ENCODE peak calls at places on chromosomes 1 and 21, in seven cellular contexts. M is PC-3, L is HepG2, S is fibroblast of lung, W is endothelial cell of umbilical vein, P is astrocyte, R is HCT116. I is an unnamed sample.

GRCh38 chr1:59079434-59080135 is 217.3 kb upstream of the FGGY start:
- DNase-seq in P (peak), R (no peak), M (no peak), S (peak), L (no peak), W (no peak), I (no peak)

GRCh38 chr1:53369034-53369750 is 41.3 kb upstream of the LRP8 start:
- DNase-seq in M (no peak), R (no peak), L (no peak), P (no peak), S (no peak), W (no peak), I (no peak)

GRCh38 chr1:151790940-151791651 is 796 bp upstream of the TDRKH start:
- DNase-seq in M (peak), R (no peak), P (no peak), W (peak), L (peak), S (no peak), I (no peak)

GRCh38 chr1:101697057-101697456 is 299.7 kb downstream of the OLFM3 start:
- DNase-seq in P (no peak), R (no peak), M (no peak), W (peak), L (no peak), S (peak), I (no peak)

GRCh38 chr1:242055921-242056320 is 57.0 kb upstream of the MAP1LC3C start:
- DNase-seq in M (peak), W (no peak), S (no peak), R (no peak), L (no peak), P (no peak), I (no peak)

GRCh38 chr1:50735443-50735842 is 224.6 kb downstream of the FAF1 start:
- DNase-seq in P (peak), S (peak), R (no peak), M (peak), W (peak), L (no peak), I (no peak)

GRCh38 chr1:207306603-207307002 is 14.9 kb upstream of the CD55 start:
- DNase-seq in R (no peak), L (no peak), S (no peak), P (no peak), W (no peak), M (no peak), I (no peak)

GRCh38 chr21:15514073-15514946 is 215.5 kb upstream of the USP25 start:
- DNase-seq in M (no peak), P (no peak), R (no peak), L (peak), S (no peak), W (no peak), I (peak)

GRCh38 chr1:56712150-56712549 is 67.0 kb downstream of the PRKAA2 start:
- DNase-seq in R (no peak), S (no peak), M (no peak), L (no peak), W (no peak), P (no peak), I (no peak)

GRCh38 chr1:89692601-89693503 is 59.9 kb downstream of the LRRC8C start:
- DNase-seq in R (no peak), S (no peak), L (no peak), P (no peak), M (peak), W (peak), I (no peak)

GRCh38 chr21:33105088-33105487 is 35.1 kb downstream of the OLIG1 start:
- DNase-seq in M (no peak), L (no peak), W (no peak), R (no peak), S (no peak), P (no peak), I (no peak)

GRCh38 chr1:228318823-228319241 is 87.8 kb downstream of the TRIM11 start:
- DNase-seq in P (no peak), W (no peak), L (no peak), S (no peak), M (no peak), R (no peak), I (peak)

GRCh38 chr1:19775317-19775716 is 24.4 kb downstream of the TMCO4 start:
- DNase-seq in P (peak), L (no peak), W (no peak), S (no peak), R (no peak), M (peak), I (no peak)

GRCh38 chr1:169584483-169585144 is 1.7 kb downstream of the F5 start:
- DNase-seq in R (no peak), M (peak), P (no peak), S (no peak), L (peak), W (no peak), I (no peak)

GRCh38 chr1:156191292-156191954 is 2.5 kb upstream of the SLC25A44 start:
- DNase-seq in W (no peak), L (peak), P (no peak), M (no peak), R (no peak), S (no peak), I (no peak)

GRCh38 chr1:23593556-23594148 is 34.4 kb upstream of the ID3 start:
- DNase-seq in R (no peak), M (peak), S (no peak), W (no peak), L (peak), P (peak), I (no peak)

GRCh38 chr1:53114090-53114489 is 28.3 kb downstream of the SLC1A7 start:
- DNase-seq in M (no peak), R (no peak), W (no peak), S (no peak), L (no peak), P (no peak), I (no peak)

GRCh38 chr1:244952940-244953339 is 88.6 kb upstream of the HNRNPU start:
- DNase-seq in P (no peak), M (peak), L (no peak), S (no peak), R (no peak), W (no peak), I (no peak)

GRCh38 chr21:37153935-37154350 is 80.9 kb downstream of the TTC3 start:
- DNase-seq in R (no peak), L (peak), W (peak), P (peak), S (no peak), M (peak), I (no peak)

GRCh38 chr21:44836349-44836665 is 18.4 kb upstream of the SUMO3 start:
- DNase-seq in L (no peak), W (no peak), R (no peak), P (no peak), M (no peak), S (no peak), I (no peak)

GRCh38 chr1:161930064-161930463 is 93.6 kb downstream of the OLFML2B start:
- DNase-seq in M (no peak), R (no peak), P (peak), L (no peak), S (peak), W (peak), I (no peak)

GRCh38 chr1:45348020-45348419 is 7.8 kb upstream of the MUTYH start:
- DNase-seq in W (no peak), R (no peak), P (peak), S (no peak), L (no peak), M (peak), I (no peak)

GRCh38 chr1:24905355-24905978 is 24.6 kb downstream of the RUNX3 start:
- DNase-seq in R (no peak), M (no peak), P (no peak), S (no peak), L (no peak), W (no peak), I (no peak)

GRCh38 chr1:227357229-227358078 is 39.2 kb upstream of the CDC42BPA start:
- DNase-seq in L (peak), S (peak), R (peak), P (peak), W (peak), M (peak), I (no peak)

DNA sequence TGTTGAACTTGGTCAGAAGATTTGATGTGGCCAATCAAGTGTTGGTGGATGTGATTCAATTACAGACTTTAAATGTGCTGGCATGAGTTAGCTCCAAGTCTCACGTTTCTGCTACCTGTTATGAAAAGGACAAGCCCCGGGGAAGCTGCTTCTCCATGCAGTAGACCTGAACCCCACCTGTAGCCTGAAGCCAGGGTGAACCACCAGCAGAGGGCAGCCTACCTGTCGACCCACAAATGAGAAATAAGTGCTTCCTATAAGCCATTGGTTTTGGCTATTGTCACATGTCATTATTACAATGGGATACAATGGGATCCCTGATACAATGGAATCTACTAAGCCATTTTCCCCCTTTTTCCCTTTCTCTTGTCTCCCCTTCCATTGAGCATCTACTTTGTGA is 230.2 kb downstream of the PRDM2 start:
- DNase-seq in L (peak), W (no peak), S (no peak), M (peak), P (no peak), R (peak), I (peak)
- TF ChIP-seq CTCF in L (peak), W (no peak), S (no peak), M (peak), P (no peak), R (peak), I (peak)

GRCh38 chr1:37159102-37159501 is 124.8 kb upstream of the GRIK3 start:
- DNase-seq in P (no peak), L (no peak), W (no peak), M (no peak), R (peak), S (no peak), I (no peak)
- H2AFZ ChIP-seq in P (no peak), L (no peak), W (no peak), M (no peak), R (no peak), S (no peak), I (no peak)

GRCh38 chr1:10676987-10677386 is 119.5 kb downstream of the CASZ1 start:
- DNase-seq in R (no peak), M (no peak), S (no peak), W (no peak), P (no peak), L (no peak), I (no peak)

GRCh38 chr1:10675813-10676212 is 120.6 kb downstream of the CASZ1 start:
- DNase-seq in W (no peak), L (no peak), S (no peak), P (no peak), R (no peak), M (no peak), I (no peak)

GRCh38 chr1:10678395-10678794 is 118.1 kb downstream of the CASZ1 start:
- DNase-seq in M (no peak), R (no peak), L (no peak), W (no peak), P (no peak), S (no peak), I (no peak)

GRCh38 chr1:10678852-10679251 is 117.6 kb downstream of the CASZ1 start:
- DNase-seq in M (no peak), R (no peak), L (no peak), W (no peak), P (no peak), S (no peak), I (no peak)

DNA sequence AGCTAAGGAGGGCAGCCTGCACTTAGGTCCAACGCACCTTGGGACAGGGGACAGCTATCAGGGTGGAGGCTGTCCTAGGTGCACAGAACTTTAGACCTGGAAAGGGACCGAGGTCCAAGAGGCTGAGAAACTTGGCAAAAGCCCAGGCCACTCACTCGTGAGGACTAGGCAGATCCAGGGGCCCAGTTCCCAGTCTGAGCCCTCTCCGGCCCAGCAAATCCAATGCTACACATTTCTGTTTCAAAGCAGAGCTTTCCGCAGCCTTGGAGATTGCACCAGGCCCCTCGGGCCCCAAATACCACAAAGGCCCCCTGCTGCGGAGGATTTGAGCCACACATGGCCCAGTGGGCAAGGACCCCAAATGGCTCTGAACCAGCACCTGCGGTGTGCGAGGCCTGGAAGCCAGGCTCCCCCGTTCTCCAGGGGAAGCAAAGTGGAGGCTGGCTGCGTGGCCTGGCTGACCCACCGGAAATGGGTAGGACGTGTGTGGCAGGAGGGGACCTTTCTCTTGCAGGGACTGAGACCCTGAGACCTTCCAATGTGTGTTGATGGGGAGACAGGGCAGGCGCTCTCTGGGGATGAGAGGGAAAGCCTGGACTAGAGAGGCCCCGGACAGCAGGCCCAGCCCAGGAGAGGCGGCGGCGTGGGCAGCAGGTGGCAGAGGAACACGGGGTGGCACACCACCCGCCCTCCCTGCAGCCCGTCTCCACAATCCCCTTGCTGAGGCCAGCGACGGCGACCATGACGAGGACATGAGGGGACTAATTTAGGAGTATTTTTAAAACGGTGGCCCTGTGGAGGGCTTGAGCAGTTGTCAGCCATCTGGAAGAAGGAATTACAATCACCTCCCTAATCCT is 118.7 kb downstream of the CASZ1 start:
- DNase-seq in R (no peak), S (no peak), P (no peak), M (no peak), W (no peak), L (peak), I (no peak)
- H3K9ac ChIP-seq in R (no peak), S (no peak), P (no peak), M (no peak), W (no peak), L (peak), I (no peak)

DNA sequence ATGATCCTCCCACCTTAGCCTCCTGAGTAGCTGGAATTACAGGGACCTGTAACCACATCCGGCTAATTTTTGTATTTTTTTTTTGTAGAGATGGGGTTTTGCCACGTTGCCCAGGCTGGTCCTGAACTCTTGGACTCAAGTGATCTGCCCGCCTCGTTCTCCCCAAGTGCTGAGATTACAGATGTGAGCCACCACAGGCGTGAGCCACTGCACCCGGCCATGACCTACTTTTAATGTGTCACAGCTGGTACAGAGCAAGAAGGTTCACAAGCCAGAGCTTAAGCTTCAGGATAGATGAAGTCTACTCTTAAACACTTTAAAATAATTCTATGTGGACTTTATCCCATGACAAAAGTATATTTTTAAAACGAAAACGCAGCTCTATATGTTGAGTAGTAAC is 23.6 kb downstream of the ACBD3 start:
- DNase-seq in M (no peak), L (no peak), R (no peak), P (no peak), S (no peak), W (no peak), I (no peak)
- TF ChIP-seq CTCF in M (no peak), L (no peak), R (no peak), P (no peak), S (no peak), W (no peak), I (no peak)

DNA sequence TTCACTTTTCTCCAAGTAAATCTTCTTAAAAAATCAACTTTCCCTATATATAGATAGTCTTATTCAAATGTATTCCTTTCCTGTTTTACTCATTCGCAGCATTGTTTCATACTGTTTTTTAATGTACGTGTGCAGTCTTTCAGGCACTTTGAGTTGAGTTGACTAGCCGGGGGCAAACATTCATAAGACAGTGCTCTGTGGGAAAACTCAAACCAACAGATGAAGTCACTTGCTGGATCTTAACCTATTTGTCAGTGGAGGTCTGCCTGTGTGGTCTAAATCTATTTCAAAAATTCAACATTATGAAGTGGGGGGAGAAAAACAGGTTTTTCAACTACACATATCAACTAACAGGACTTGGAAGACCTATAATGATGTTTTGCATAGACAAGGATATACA is 6.2 kb downstream of the HSD11B1 start:
- DNase-seq in W (no peak), L (no peak), S (no peak), P (no peak), R (no peak), M (peak), I (no peak)
- H2AFZ ChIP-seq in W (no peak), L (no peak), S (no peak), P (no peak), R (no peak), M (no peak), I (no peak)

GRCh38 chr1:220338759-220339158 is 66.5 kb upstream of the RAB3GAP2 start:
- DNase-seq in L (no peak), S (no peak), P (no peak), R (no peak), W (no peak), M (no peak), I (no peak)
- H3K9ac ChIP-seq in L (no peak), S (no peak), P (no peak), R (no peak), W (no peak), M (no peak), I (no peak)